ENCODE peak calls at places on chromosomes 7 and 10, in eight cellular contexts. V is HCT116, S is NB4, L is transverse colon, A is lower leg skin, M is esophagus squamous epithelium, G is thyroid gland, F is suprapubic skin. B is an unnamed sample.

GRCh38 chr10:58747687-58748086 is 235.0 kb downstream of the BICC1 start:
- DNase-seq in V (no peak), S (no peak), L (no peak), A (no peak), M (no peak), G (no peak), F (no peak), B (no peak)

GRCh38 chr10:103278862-103279298 is 1.9 kb downstream of the INA start:
- DNase-seq in V (no peak), S (peak; percentile 65), L (peak; percentile 36), A (no peak), M (no peak), G (peak; percentile 65), F (no peak), B (peak; percentile 60)

GRCh38 chr10:58820862-58821559 is 308.3 kb downstream of the BICC1 start:
- DNase-seq in V (no peak), S (no peak), L (no peak), A (no peak), M (no peak), G (no peak), F (no peak), B (no peak)

GRCh38 chr10:102814873-102815661 is 22.1 kb downstream of the CYP17A1 start:
- DNase-seq in V (no peak), S (no peak), L (peak; percentile 60), A (peak; percentile 49), M (no peak), G (peak; percentile 75), F (peak; percentile 86), B (peak; percentile 69)

GRCh38 chr10:48981310-48981907 is 41.8 kb upstream of the LRRC18 start:
- DNase-seq in V (peak; percentile 42), S (peak; percentile 47), L (peak; percentile 51), A (no peak), M (no peak), G (peak; percentile 80), F (no peak), B (peak; percentile 68)

GRCh38 chr10:69929575-69929974 is 123.1 kb upstream of the MACROH2A2 start:
- DNase-seq in V (no peak), S (no peak), L (no peak), A (no peak), M (no peak), G (no peak), F (no peak), B (no peak)

GRCh38 chr7:112485766-112486165 is 5.0 kb downstream of the LSMEM1 start:
- DNase-seq in V (no peak), S (no peak), L (no peak), A (no peak), M (no peak), G (no peak), F (no peak), B (no peak)

GRCh38 chr7:35015346-35015859 is 21.9 kb downstream of the DPY19L1 start:
- DNase-seq in V (no peak), S (no peak), L (no peak), A (no peak), M (no peak), G (no peak), F (no peak), B (no peak)

GRCh38 chr7:2812831-2813230 is 31.3 kb downstream of the GNA12 start:
- DNase-seq in V (no peak), S (no peak), L (no peak), A (no peak), M (no peak), G (no peak), F (no peak), B (no peak)

GRCh38 chr7:134660961-134661376 is 14.3 kb downstream of the BPGM start:
- DNase-seq in V (no peak), S (no peak), L (no peak), A (no peak), M (no peak), G (no peak), F (no peak), B (no peak)

GRCh38 chr7:130961128-130961601 is 227.2 kb upstream of the KLF14 start:
- DNase-seq in V (peak; percentile 75), S (peak; percentile 96), L (peak; percentile 40), A (no peak), M (no peak), G (no peak), F (no peak), B (no peak)

GRCh38 chr10:46286991-46287693 is at the start of gene ANTXRL:
- DNase-seq in V (no peak), S (no peak), L (peak; percentile 7), A (no peak), M (no peak), G (no peak), F (peak; percentile 56), B (no peak)

GRCh38 chr10:88651131-88651541 is 13.1 kb upstream of the LIPF start:
- DNase-seq in V (no peak), S (no peak), L (no peak), A (no peak), M (no peak), G (no peak), F (no peak), B (no peak)

GRCh38 chr7:103996639-103997038 is 7.2 kb upstream of the RELN start:
- DNase-seq in V (no peak), S (no peak), L (no peak), A (no peak), M (no peak), G (no peak), F (no peak), B (no peak)

GRCh38 chr7:105718511-105718925 is 137.2 kb upstream of the EFCAB10 start:
- DNase-seq in V (peak; percentile 3), S (peak; percentile 63), L (no peak), A (no peak), M (no peak), G (peak; percentile 28), F (no peak), B (peak; percentile 14)

GRCh38 chr10:74763934-74764591 is 62.3 kb upstream of the KAT6B start:
- DNase-seq in V (no peak), S (no peak), L (no peak), A (no peak), M (no peak), G (no peak), F (no peak), B (no peak)
- TF ChIP-seq CTCF in V (no peak), S (no peak), L (no peak), A (no peak), M (no peak), G (no peak), F (no peak), B (no peak)

GRCh38 chr10:133394064-133394663 is at the start of gene MTG1:
- DNase-seq in V (peak; percentile 70), S (peak; percentile 97), L (peak; percentile 97), A (peak; percentile 84), M (no peak), G (peak; percentile 96), F (peak; percentile 93), B (peak; percentile 95)
- TF ChIP-seq POLR2A in V (peak; percentile 57), S (peak; percentile 86), L (peak; percentile 78), A (no peak), M (no peak), G (peak; percentile 83), F (no peak), B (peak; percentile 59)

GRCh38 chr7:85191383-85191782 is 4.5 kb upstream of the SEMA3D start:
- DNase-seq in V (peak; percentile 19), S (peak; percentile 11), L (no peak), A (no peak), M (no peak), G (no peak), F (no peak), B (no peak)
- TF ChIP-seq CTCF in V (peak; percentile 23), S (no peak), L (no peak), A (no peak), M (no peak), G (peak; percentile 65), F (no peak), B (no peak)

GRCh38 chr7:30751696-30752273 is at the start of gene INMT:
- DNase-seq in V (no peak), S (no peak), L (no peak), A (no peak), M (no peak), G (no peak), F (no peak), B (peak; percentile 49)
- TF ChIP-seq POLR2A in V (no peak), S (no peak), L (no peak), A (no peak), M (no peak), G (no peak), F (no peak), B (peak; percentile 33)

GRCh38 chr10:84820596-84820995 is 492.2 kb downstream of the CCSER2 start:
- DNase-seq in V (no peak), S (no peak), L (no peak), A (no peak), M (no peak), G (peak; percentile 19), F (no peak), B (no peak)

GRCh38 chr10:84822926-84823325 is 494.5 kb downstream of the CCSER2 start:
- DNase-seq in V (no peak), S (no peak), L (no peak), A (no peak), M (no peak), G (no peak), F (no peak), B (no peak)

GRCh38 chr10:84824525-84824924 is 496.1 kb downstream of the CCSER2 start:
- DNase-seq in V (no peak), S (no peak), L (no peak), A (no peak), M (no peak), G (no peak), F (no peak), B (no peak)

GRCh38 chr10:84818956-84819355 is 490.6 kb downstream of the CCSER2 start:
- DNase-seq in V (no peak), S (no peak), L (no peak), A (no peak), M (no peak), G (no peak), F (no peak), B (no peak)

DNA sequence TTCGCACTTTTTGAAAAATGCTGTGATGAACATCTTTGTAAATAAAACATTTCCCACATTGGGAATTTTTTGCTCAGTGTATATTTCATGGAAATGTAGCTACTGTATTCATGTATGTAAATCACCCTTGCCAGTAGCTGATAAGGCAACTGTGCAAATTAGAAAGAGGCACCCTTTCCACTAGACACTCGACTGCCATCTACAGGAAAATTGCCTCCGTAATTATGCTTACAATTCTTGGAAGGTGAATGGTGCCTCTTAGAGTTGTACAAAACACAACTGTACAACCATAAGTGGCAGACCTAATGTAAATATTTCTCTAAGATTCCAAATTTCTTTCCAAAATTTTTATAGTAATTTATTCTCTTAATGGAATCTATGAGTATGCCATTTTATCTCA is 491.7 kb downstream of the CCSER2 start:
- DNase-seq in V (peak; percentile 10), S (peak; percentile 43), L (no peak), A (no peak), M (no peak), G (no peak), F (no peak), B (no peak)
- TF ChIP-seq CTCF in V (peak; percentile 39), S (peak; percentile 45), L (no peak), A (no peak), M (no peak), G (peak; percentile 25), F (no peak), B (no peak)

B was measured in adrenal gland.